ENCODE peak calls at places on chromosome 5, in five cellular contexts. I, Q, G, R and C are unnamed samples.

GRCh38 chr5:133840168-133840567 is 128.3 kb downstream of the C5orf15 start:
- DNase-seq in Q (no peak), I (no peak), R (no peak), G (no peak), C (no peak)

GRCh38 chr5:141349917-141350619 is at the start of gene PCDHGB1:
- DNase-seq in R (no peak), G (peak; percentile 76), I (no peak), Q (no peak), C (peak; percentile 41)

GRCh38 chr5:146862641-146863040 is 15.9 kb downstream of the PPP2R2B start:
- DNase-seq in I (no peak), G (no peak), Q (no peak), R (peak; percentile 17), C (no peak)

GRCh38 chr5:106017243-106017857 is 1653.4 kb downstream of the EFNA5 start:
- DNase-seq in I (no peak), R (no peak), Q (no peak), G (no peak), C (no peak)

GRCh38 chr5:175520873-175521272 is 42.5 kb downstream of the SFXN1 start:
- DNase-seq in G (no peak), Q (no peak), R (no peak), I (no peak), C (no peak)

GRCh38 chr5:168939887-168940534 is 360.8 kb upstream of the PANK3 start:
- DNase-seq in Q (no peak), G (no peak), I (no peak), R (no peak), C (no peak)

GRCh38 chr5:38595149-38595725 is 38.8 kb upstream of the LIFR start:
- DNase-seq in G (peak; percentile 3), Q (no peak), R (peak; percentile 44), I (no peak), C (peak; percentile 75)

GRCh38 chr5:91797581-91797980 is 414.5 kb upstream of the ARRDC3 start:
- DNase-seq in G (no peak), I (no peak), R (no peak), Q (no peak), C (no peak)

GRCh38 chr5:169811680-169812079 is 168.6 kb downstream of the INSYN2B start:
- DNase-seq in R (no peak), Q (no peak), I (no peak), G (no peak), C (no peak)

GRCh38 chr5:109838157-109838556 is 148.4 kb downstream of the MAN2A1 start:
- DNase-seq in Q (no peak), I (no peak), G (peak; percentile 54), R (no peak), C (no peak)

GRCh38 chr5:94945656-94946055 is 327.2 kb downstream of the SLF1 start:
- DNase-seq in Q (no peak), G (no peak), R (no peak), I (no peak), C (no peak)

GRCh38 chr5:107499237-107499636 is 171.5 kb downstream of the EFNA5 start:
- DNase-seq in I (no peak), Q (no peak), G (peak; percentile 46), R (no peak), C (no peak)

GRCh38 chr5:175436403-175436802 is 7.6 kb downstream of the DRD1 start:
- DNase-seq in I (no peak), R (no peak), G (no peak), Q (no peak), C (no peak)

GRCh38 chr5:33975846-33976245 is 8.6 kb downstream of the SLC45A2 start:
- DNase-seq in Q (no peak), I (no peak), R (no peak), G (peak; percentile 17), C (peak; percentile 18)

GRCh38 chr5:172806897-172807672 is 27.0 kb upstream of the ERGIC1 start:
- DNase-seq in Q (peak; percentile 86), R (peak; percentile 75), G (peak; percentile 56), I (peak; percentile 76), C (peak; percentile 83)

GRCh38 chr5:99544326-99544725 is 615.5 kb upstream of the CHD1 start:
- DNase-seq in Q (no peak), R (no peak), I (no peak), G (no peak), C (peak; percentile 4)

DNA sequence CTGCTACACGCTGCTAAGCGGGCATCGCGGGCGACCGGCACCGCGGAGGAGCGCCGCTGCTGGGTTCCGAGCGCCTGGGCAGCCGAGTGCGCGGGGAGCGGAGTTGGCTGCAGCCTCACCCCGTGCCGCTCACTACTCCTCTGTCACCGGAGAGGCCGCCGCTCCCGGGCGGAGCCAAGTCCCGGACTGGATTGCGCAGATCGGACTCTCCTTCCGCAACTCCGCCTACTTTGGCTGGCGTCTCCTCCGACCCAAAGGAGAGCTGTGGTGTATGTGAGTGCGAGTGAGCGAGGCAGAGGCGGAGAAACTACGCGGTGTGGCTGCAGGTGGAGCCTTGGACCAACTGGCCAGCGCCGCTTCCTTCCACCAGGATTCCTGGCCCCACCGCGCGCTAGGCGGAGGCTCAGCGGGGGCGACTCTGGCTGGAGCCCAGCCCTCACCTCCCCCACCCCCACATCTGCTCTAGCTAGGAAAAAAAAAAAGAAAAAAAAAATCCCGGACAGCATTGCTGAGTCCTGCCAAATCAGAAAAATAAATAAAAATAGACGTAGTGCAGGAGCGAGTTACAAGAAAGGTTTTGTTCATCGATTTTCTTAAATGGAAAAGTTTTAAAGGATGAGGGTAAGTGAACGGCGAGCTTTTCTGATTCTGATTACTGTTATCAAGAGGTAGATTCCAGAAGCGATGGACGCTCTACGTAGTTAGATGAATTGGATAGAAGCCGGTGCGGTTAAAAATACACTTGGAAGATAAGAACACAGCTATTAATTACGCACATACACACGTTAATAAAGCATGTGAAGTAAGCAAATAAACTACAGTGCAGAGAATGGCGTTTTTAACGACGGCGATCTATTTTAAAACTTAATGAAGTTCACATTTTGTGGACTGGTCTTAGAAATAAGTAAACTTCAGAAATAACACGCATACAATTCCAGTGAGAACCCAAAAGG is at the start of gene SEMA6A:
- DNase-seq in Q (peak; percentile 91), I (peak; percentile 95), G (peak; percentile 97), R (peak; percentile 77), C (peak; percentile 81)
- H3K4me2 ChIP-seq in Q (peak within 1 kb of the TSS; percentile 85), I (peak within 1 kb of the TSS; percentile 85), G (peak within 1 kb of the TSS; percentile 91), R (peak within 1 kb of the TSS; percentile 92), C (peak within 1 kb of the TSS; percentile 87)

GRCh38 chr5:87188411-87188810 is 79.3 kb upstream of the RASA1 start:
- DNase-seq in Q (no peak), I (no peak), R (peak; percentile 18), G (no peak), C (no peak)

GRCh38 chr5:87184544-87184943 is 83.1 kb upstream of the RASA1 start:
- DNase-seq in G (no peak), Q (no peak), R (no peak), I (no peak), C (no peak)

GRCh38 chr5:87190041-87190440 is 77.6 kb upstream of the RASA1 start:
- DNase-seq in R (peak; percentile 77), Q (no peak), G (no peak), I (no peak), C (no peak)

GRCh38 chr5:87182622-87183021 is 85.1 kb upstream of the RASA1 start:
- DNase-seq in I (no peak), Q (no peak), R (no peak), G (no peak), C (no peak)

DNA sequence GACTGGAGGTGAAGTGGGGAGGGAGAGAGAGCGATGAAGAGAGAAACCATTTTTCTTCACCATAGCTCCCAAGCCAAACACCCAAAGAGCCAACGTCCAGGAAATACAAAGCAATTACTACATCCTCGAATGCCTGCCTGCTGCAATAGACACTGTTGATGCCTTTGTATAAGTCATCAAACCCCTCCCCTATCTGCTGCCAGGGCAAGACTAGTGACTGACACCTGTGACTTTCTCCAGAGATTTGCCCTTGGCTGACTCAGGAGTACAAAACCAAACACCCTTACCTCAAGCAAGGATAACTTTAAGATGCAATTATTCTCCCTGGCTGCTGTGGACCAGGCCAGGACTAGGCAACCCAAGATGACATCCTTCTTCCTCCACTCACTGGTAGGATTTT is 81.8 kb upstream of the RASA1 start:
- DNase-seq in Q (no peak), R (peak; percentile 29), G (peak; percentile 5), I (no peak), C (no peak)
- H3K4me1 ChIP-seq in Q (no peaks in the 10 kb centered on the region), R (peaks cover 20% of the 10 kb centered on the region), G (no peaks in the 10 kb centered on the region), I (no peaks in the 10 kb centered on the region), C (no peaks in the 10 kb centered on the region)

DNA sequence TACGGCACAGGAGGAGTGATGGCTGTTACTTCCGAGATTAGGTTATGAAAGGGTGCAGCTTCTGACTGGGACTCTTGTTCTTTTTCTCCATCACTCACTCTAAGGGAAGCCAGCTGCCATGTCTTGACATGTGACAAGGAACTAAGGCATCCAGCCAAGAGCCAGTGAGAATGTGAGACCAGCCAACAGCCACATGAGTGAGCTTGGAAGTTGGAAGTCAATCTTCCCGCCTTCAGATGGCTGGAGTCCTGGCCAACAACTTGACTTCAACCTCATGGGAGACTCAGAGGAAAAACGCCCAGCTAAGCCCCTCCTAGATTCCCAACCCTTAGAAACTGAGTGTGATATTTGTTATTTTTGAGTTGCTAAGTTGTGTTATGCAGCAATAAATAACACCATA is 201.1 kb downstream of the SNX18 start:
- DNase-seq in Q (no peak), G (no peak), I (no peak), R (no peak), C (peak; percentile 45)
- H3K9ac ChIP-seq in Q (no peak overlapping the region), G (no peak overlapping the region), I (no peak overlapping the region), R (no peak overlapping the region), C (no peak overlapping the region)

GRCh38 chr5:116970318-116970717 is 395.7 kb upstream of the SEMA6A start:
- DNase-seq in R (no peak), Q (no peak), G (no peak), I (no peak), C (no peak)

GRCh38 chr5:116959843-116960242 is 385.2 kb upstream of the SEMA6A start:
- DNase-seq in G (no peak), Q (no peak), R (no peak), I (no peak), C (no peak)

DNA sequence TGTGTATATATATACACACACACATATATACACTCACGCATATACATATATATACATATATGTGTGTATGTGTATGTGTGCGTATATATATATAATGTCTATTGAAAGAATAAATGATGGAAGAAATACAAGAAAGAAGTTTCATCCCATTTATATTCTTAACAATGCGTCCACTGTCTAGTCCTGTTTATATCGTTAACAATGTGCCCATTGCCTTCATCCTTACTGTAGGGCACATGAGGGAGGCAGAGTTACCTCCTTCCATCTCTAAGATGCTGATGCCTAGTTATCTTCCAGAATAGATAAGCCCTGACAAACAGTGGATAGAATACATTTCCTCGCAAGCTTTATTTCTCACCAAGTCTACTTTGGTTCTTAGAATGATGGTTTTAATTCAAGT is 389.8 kb upstream of the SEMA6A start:
- DNase-seq in I (no peak), G (no peak), Q (no peak), R (no peak), C (no peak)
- H3K4me2 ChIP-seq in I (no peak overlapping the region), G (no peak overlapping the region), Q (no peak overlapping the region), R (no peak overlapping the region), C (no peak overlapping the region)